ENCODE peak calls at places on chromosomes 12 and 14, in four cellular contexts. J is CD4-positive, alpha-beta memory T cell; T is OCI-LY7; S is brain microvascular endothelial cell. Z is an unnamed sample.

GRCh38 chr12:39966251-39966650 is 139.6 kb downstream of the SLC2A13 start:
- DNase-seq in J (no peak), S (no peak), T (no peak), Z (no peak)

GRCh38 chr14:51472881-51473280 is 178.8 kb upstream of the FRMD6 start:
- DNase-seq in J (no peak), T (no peak), S (no peak), Z (no peak)

GRCh38 chr12:77107121-77107520 is 41.8 kb upstream of the E2F7 start:
- DNase-seq in J (no peak), S (no peak), T (no peak), Z (no peak)

GRCh38 chr14:75648066-75648838 is 12.4 kb downstream of the ERG28 start:
- DNase-seq in T (no peak), S (peak), J (no peak), Z (peak)

GRCh38 chr12:84642201-84642600 is 270.4 kb downstream of the SLC6A15 start:
- DNase-seq in S (no peak), J (no peak), T (no peak), Z (no peak)

GRCh38 chr12:106309671-106310313 is 7.3 kb downstream of the TCP11L2 start:
- DNase-seq in J (no peak), S (peak), T (no peak), Z (no peak)

GRCh38 chr12:6736754-6737153 is 12.9 kb downstream of the COPS7A start:
- DNase-seq in T (no peak), S (no peak), J (no peak), Z (no peak)

GRCh38 chr12:92294676-92295440 is 149.2 kb upstream of the BTG1 start:
- DNase-seq in J (no peak), S (peak), T (no peak), Z (no peak)

GRCh38 chr12:6267007-6267721 is 43.3 kb upstream of the PLEKHG6 start:
- DNase-seq in J (no peak), S (peak), T (peak), Z (no peak)

GRCh38 chr12:55885113-55885512 is 42.4 kb upstream of the MMP19 start:
- DNase-seq in J (no peak), T (no peak), S (no peak), Z (no peak)

GRCh38 chr14:21383848-21384493 is at the start of gene SUPT16H:
- DNase-seq in J (peak), S (peak), T (peak), Z (peak)

GRCh38 chr14:90556050-90556477 is 159.2 kb downstream of the CALM1 start:
- DNase-seq in J (no peak), S (no peak), T (no peak), Z (no peak)

GRCh38 chr12:22312336-22312735 is 22.2 kb downstream of the ST8SIA1 start:
- DNase-seq in S (peak), J (no peak), T (no peak), Z (peak)

GRCh38 chr12:113244015-113244983 is 23.0 kb downstream of the TPCN1 start:
- DNase-seq in T (no peak), J (no peak), S (no peak), Z (no peak)

GRCh38 chr12:116360579-116361403 is 83.3 kb upstream of the MED13L start:
- DNase-seq in T (no peak), J (no peak), S (no peak), Z (no peak)

GRCh38 chr14:37150414-37150813 is 22.0 kb downstream of the SLC25A21 start:
- DNase-seq in T (peak), S (peak), J (no peak), Z (no peak)

GRCh38 chr12:67410246-67410645 is 141.1 kb downstream of the CAND1 start:
- DNase-seq in S (no peak), T (no peak), J (no peak), Z (no peak)

GRCh38 chr14:64628940-64629403 is 75.3 kb upstream of the PLEKHG3 start:
- DNase-seq in S (peak), J (no peak), T (no peak), Z (peak)

GRCh38 chr12:212799-213526 is 994 bp downstream of the SLC6A12 start:
- DNase-seq in S (no peak), J (no peak), T (no peak), Z (no peak)

GRCh38 chr12:57452181-57452936 is 2.7 kb upstream of the INHBE start:
- DNase-seq in T (no peak), J (no peak), S (peak), Z (no peak)

GRCh38 chr12:116459011-116459410 is 100.2 kb upstream of the MAP1LC3B2 start:
- DNase-seq in J (no peak), S (no peak), T (no peak), Z (no peak)

GRCh38 chr14:34297786-34298520 is 164.1 kb downstream of the SPTSSA start:
- DNase-seq in J (no peak), T (no peak), S (no peak), Z (no peak)

GRCh38 chr12:112939761-112940357 is 1.6 kb downstream of the OAS3 start:
- DNase-seq in J (no peak), T (peak), S (no peak), Z (no peak)

GRCh38 chr14:55201219-55202096 is 10.1 kb upstream of the DLGAP5 start:
- DNase-seq in J (no peak), T (no peak), S (no peak), Z (no peak)

GRCh38 chr12:126258190-126258589 is 1193.0 kb downstream of the AACS start:
- DNase-seq in J (no peak), S (no peak), T (no peak), Z (no peak)

GRCh38 chr12:58502857-58503256 is 417.4 kb downstream of the LRIG3 start:
- DNase-seq in T (no peak), S (no peak), J (no peak), Z (no peak)

GRCh38 chr14:71362282-71362681 is 455.0 kb downstream of the PCNX1 start:
- DNase-seq in J (no peak), S (no peak), T (no peak), Z (no peak)

GRCh38 chr14:99971929-99972747 is 93.1 kb upstream of the EVL start:
- DNase-seq in S (no peak), T (peak), J (peak), Z (no peak)

GRCh38 chr12:8145754-8146415 is 10.9 kb upstream of the ZNF705A start:
- DNase-seq in J (no peak), T (no peak), S (peak), Z (no peak)

GRCh38 chr12:20376984-20377383 is 8.6 kb downstream of the PDE3A start:
- DNase-seq in S (peak), T (peak), J (no peak), Z (no peak)

GRCh38 chr14:50403433-50403832 is 6.8 kb upstream of the CDKL1 start:
- DNase-seq in S (no peak), J (no peak), T (no peak), Z (no peak)

GRCh38 chr12:130017571-130018449 is 114.0 kb upstream of the TMEM132D start:
- DNase-seq in S (peak), T (no peak), J (no peak), Z (no peak)

GRCh38 chr14:26947265-26947664 is 349.4 kb upstream of the NOVA1 start:
- DNase-seq in S (no peak), T (no peak), J (no peak), Z (no peak)

GRCh38 chr14:77059276-77059934 is 30.9 kb upstream of the IRF2BPL start:
- DNase-seq in T (no peak), S (peak), J (no peak), Z (no peak)

GRCh38 chr12:24890048-24890447 is 58.9 kb downstream of the BCAT1 start:
- DNase-seq in J (no peak), S (no peak), T (no peak), Z (no peak)

GRCh38 chr14:61927521-61927920 is 165.3 kb downstream of the SNAPC1 start:
- DNase-seq in S (peak), J (no peak), T (no peak), Z (peak)

GRCh38 chr14:31018057-31018645 is 7.3 kb upstream of the AP4S1 start:
- DNase-seq in T (no peak), J (no peak), S (no peak), Z (no peak)

DNA sequence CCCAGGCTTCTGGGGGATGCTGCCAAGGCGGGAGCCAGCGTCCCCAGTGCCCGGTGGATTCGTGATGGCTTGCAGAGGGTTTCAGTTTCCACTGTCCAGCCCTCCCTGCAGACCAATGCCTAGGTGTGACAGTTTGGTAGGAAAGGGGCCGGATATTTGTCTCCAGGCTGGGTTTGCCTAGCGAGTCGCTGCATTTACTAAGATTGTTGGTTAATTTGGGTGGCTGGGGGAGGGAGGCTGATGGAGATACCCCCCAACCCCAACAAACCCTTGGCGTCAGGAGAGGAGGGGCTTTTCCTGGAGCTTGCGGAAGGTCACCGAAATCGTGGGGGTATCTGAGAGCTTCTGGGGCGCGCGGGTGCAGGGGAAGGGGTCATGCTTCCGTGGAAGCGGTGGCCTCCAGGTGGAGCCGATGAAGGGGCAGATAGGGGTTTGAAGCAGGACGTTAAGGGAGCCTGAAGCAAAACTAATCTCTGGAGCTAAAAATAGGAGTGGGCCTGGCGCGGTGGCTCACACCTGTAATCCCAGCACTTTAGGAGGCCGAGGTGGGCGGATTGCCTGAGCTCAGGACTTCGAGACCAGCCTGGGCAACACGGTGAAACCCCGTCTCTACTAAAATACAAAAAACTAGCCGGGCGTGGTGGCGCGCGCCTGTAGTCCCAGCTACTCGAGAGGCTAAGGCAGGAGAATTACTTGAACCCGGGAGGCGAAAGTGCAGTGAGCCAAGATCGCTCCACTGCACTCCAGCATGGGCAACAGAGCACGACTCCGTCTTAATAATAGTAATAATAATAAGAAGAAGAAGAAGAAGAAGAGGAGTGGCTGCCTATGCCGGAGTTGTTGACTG is 1.1 kb upstream of the CDC42BPB start:
- DNase-seq in J (no peak), S (no peak), T (no peak), Z (no peak)
- H3K27ac ChIP-seq in J (no peak), S (no peak), T (no peak), Z (peak)

GRCh38 chr14:95953111-95953724 is 76.6 kb downstream of the TUNAR start:
- DNase-seq in S (peak), T (peak), J (no peak), Z (no peak)

GRCh38 chr14:95961481-95961880 is 77.7 kb upstream of the C14orf132 start:
- DNase-seq in T (no peak), J (no peak), S (no peak), Z (no peak)

GRCh38 chr14:95959317-95959716 is 79.8 kb upstream of the C14orf132 start:
- DNase-seq in J (no peak), T (no peak), S (no peak), Z (no peak)

GRCh38 chr14:95956601-95957460 is 80.2 kb downstream of the TUNAR start:
- DNase-seq in S (no peak), T (no peak), J (no peak), Z (no peak)

GRCh38 chr14:95958105-95958504 is 81.1 kb upstream of the C14orf132 start:
- DNase-seq in T (no peak), S (no peak), J (no peak), Z (no peak)
- H3K27ac ChIP-seq in T (no peak), S (no peak), J (no peak), Z (no peak)

DNA sequence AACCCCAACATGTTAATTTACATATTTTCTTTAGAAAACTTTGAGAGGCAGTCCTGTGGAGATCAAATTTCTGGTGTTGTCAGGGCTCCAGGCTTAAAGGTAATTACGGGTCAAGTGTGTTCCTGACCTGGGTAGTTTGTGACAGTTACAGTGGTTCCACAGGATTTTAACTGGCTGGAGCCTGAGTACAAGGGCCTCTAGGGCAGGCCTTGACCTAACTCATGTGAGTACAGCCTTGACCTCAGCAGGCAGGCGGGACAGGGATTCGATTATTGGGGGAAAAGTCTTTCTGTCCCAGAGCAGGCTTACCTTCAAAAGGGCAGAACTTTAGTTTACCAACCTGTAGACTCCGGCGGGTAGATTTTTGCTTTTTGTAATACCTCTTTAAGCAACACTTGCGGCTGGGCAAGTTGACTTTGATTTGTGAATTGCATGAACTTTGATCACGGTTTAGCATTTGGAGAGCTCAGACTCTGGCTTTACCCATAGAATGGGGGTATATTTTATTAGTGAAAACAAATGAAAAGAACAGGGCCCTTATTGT is 8.5 kb upstream of the PPTC7 start:
- DNase-seq in T (no peak), J (no peak), S (no peak), Z (no peak)
- H3K27ac ChIP-seq in T (peak), J (peak), S (no peak), Z (no peak)

DNA sequence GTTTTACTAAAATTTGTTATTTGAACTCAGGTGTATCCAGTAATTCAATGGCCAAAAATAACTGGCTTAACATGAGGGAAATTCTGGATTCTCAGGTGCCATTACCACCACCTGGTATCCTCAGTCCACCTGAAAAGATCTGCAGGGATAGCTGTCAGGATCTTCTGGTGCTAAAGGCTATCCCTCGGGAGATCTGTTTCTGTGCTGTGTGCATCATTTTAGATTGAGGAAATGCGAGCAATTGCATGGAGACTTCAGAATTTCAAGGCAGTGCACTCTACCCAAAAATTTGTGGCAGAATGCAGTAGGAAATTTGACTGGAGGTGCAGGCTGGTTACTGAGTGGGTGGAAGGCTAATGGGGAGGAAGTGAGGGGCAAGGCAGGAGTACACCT is 26.4 kb downstream of the ZCCHC8 start:
- DNase-seq in T (no peak), S (no peak), J (no peak), Z (no peak)
- H3K27ac ChIP-seq in T (no peak), S (no peak), J (no peak), Z (peak)

GRCh38 chr12:80598004-80598606 is 109.3 kb upstream of the MYF6 start:
- DNase-seq in J (no peak), S (peak), T (peak), Z (peak)
- H3K27ac ChIP-seq in J (no peak), S (peak), T (no peak), Z (no peak)

Z was measured in epithelial cell of prostate.